ENCODE peak calls at places on chromosomes 5 and 9, in seven cellular contexts. R, W, V, E, P, T and A are unnamed samples.

GRCh38 chr5:111254613-111255012 is 30.4 kb downstream of the CAMK4 start:
- DNase-seq in R (no peak), E (no peak), W (no peak), T (no peak), V (no peak), P (no peak), A (no peak)

GRCh38 chr9:32705059-32705458 is 69.6 kb upstream of the TAF1L start:
- DNase-seq in P (no peak), E (no peak), R (no peak), V (no peak), W (no peak), T (no peak), A (no peak)

GRCh38 chr5:98796197-98796972 is 22.9 kb downstream of the RGMB start:
- DNase-seq in V (no peak), T (no peak), R (peak; percentile 68), W (no peak), P (peak; percentile 83), E (peak; percentile 50), A (no peak)

GRCh38 chr5:171954721-171955120 is 51.7 kb downstream of the FBXW11 start:
- DNase-seq in R (no peak), W (no peak), E (no peak), P (no peak), T (no peak), V (no peak), A (no peak)

GRCh38 chr5:41527201-41527779 is 16.9 kb upstream of the PLCXD3 start:
- DNase-seq in P (no peak), R (no peak), V (peak; percentile 33), E (peak; percentile 71), T (no peak), W (no peak), A (peak; percentile 68)

GRCh38 chr5:133715622-133716021 is 103.3 kb upstream of the FSTL4 start:
- DNase-seq in R (no peak), E (no peak), P (no peak), V (no peak), T (no peak), W (no peak), A (no peak)

GRCh38 chr9:124260769-124261603 is 3.2 kb downstream of the NEK6 start:
- DNase-seq in V (no peak), R (no peak), W (peak; percentile 43), P (peak; percentile 70), T (peak; percentile 82), E (no peak), A (no peak)

GRCh38 chr9:137077010-137077747 is at the start of gene UAP1L1:
- DNase-seq in R (peak; percentile 75), V (no peak), E (peak; percentile 80), P (peak; percentile 84), T (peak; percentile 93), W (peak; percentile 90), A (peak; percentile 75)

GRCh38 chr5:142670811-142671210 is 15.1 kb downstream of the FGF1 start:
- DNase-seq in E (no peak), P (no peak), T (no peak), W (no peak), R (no peak), V (no peak), A (no peak)

GRCh38 chr5:143316337-143316736 is 87.1 kb downstream of the NR3C1 start:
- DNase-seq in E (no peak), V (no peak), R (no peak), P (no peak), T (no peak), W (no peak), A (no peak)

GRCh38 chr5:147831465-147831864 is at the start of gene SPINK1:
- DNase-seq in P (peak; percentile 79), V (no peak), W (peak; percentile 85), E (no peak), R (no peak), T (no peak), A (no peak)

GRCh38 chr9:93398471-93398870 is 53.0 kb upstream of the FAM120A start:
- DNase-seq in P (no peak), V (no peak), T (no peak), R (no peak), E (no peak), W (no peak), A (no peak)

GRCh38 chr9:35385042-35385441 is 104.9 kb upstream of the RUSC2 start:
- DNase-seq in R (peak; percentile 38), W (no peak), P (no peak), T (no peak), V (no peak), E (no peak), A (no peak)

GRCh38 chr9:35374910-35375309 is 115.0 kb upstream of the RUSC2 start:
- DNase-seq in P (no peak), W (no peak), V (no peak), R (no peak), E (no peak), T (no peak), A (no peak)

GRCh38 chr9:35380619-35381018 is 109.3 kb upstream of the RUSC2 start:
- DNase-seq in T (no peak), R (no peak), P (no peak), W (no peak), V (no peak), E (no peak), A (no peak)

GRCh38 chr9:35374436-35374835 is 115.5 kb upstream of the RUSC2 start:
- DNase-seq in W (no peak), T (no peak), R (no peak), V (no peak), E (no peak), P (no peak), A (no peak)

GRCh38 chr9:35380016-35380415 is 109.9 kb upstream of the RUSC2 start:
- DNase-seq in R (no peak), V (no peak), P (no peak), E (no peak), W (no peak), T (no peak), A (no peak)
- H3K27me3 ChIP-seq in R (no peaks in the 10 kb centered on the region), V (no peaks in the 10 kb centered on the region), P (no peaks in the 10 kb centered on the region), E (no peaks in the 10 kb centered on the region), W (no peaks in the 10 kb centered on the region), T (no peaks in the 10 kb centered on the region), A (no peaks in the 10 kb centered on the region)

DNA sequence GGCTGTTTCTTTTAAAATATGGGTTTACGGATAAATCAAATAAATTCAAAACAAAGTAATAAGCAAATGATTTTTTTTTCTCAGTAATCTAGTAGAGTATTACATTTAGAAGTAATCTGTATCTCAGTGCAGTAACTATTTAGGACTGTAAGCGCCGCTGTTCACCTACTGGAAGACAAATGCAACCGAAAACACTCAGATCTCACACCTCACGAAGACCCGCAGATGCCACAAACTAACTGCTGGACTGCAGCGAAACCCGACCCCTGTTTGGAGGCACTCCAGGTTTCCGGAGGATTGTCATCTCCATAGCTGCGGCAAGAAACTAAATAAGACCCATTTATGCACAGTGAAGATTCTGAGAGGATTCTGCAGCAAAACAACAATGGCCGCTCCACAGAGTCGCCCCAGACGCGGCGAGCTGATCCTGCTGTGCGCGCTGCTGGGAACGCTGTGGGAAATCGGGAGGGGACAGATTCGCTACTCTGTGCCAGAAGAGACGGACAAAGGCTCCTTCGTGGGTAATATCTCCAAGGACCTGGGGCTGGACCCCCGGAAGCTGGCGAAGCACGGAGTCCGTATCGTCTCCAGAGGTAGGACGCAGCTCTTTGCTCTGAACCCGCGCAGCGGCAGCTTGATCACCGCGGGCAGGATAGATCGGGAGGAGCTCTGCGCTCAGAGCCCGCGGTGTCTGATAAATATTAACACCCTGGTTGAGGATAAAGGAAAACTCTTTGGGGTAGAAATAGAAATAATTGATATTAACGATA is at the start of gene PCDHGA8:
- DNase-seq in P (no peak), R (no peak), W (peak; percentile 31), T (no peak), E (no peak), V (peak; percentile 21), A (no peak)
- H3K4me3 ChIP-seq in P (no peak within 1 kb of the TSS), R (peak within 1 kb of the TSS; percentile 3), W (no peak within 1 kb of the TSS), T (peak within 1 kb of the TSS; percentile 6), E (no peak within 1 kb of the TSS), V (no peak within 1 kb of the TSS), A (no peak within 1 kb of the TSS)

GRCh38 chr9:128094166-128094949 is 26.3 kb downstream of the SLC25A25 start:
- DNase-seq in V (peak; percentile 89), E (peak; percentile 96), R (peak; percentile 77), P (peak; percentile 90), W (peak; percentile 92), T (peak; percentile 89), A (peak; percentile 93)

GRCh38 chr9:128091144-128091543 is 23.1 kb downstream of the SLC25A25 start:
- DNase-seq in R (no peak), P (no peak), E (peak; percentile 69), W (no peak), T (peak; percentile 54), V (no peak), A (no peak)

GRCh38 chr9:128091571-128091970 is 23.5 kb downstream of the SLC25A25 start:
- DNase-seq in P (no peak), E (no peak), V (no peak), W (no peak), T (peak; percentile 40), R (no peak), A (no peak)

GRCh38 chr9:128093016-128093415 is 25.0 kb downstream of the SLC25A25 start:
- DNase-seq in T (no peak), W (no peak), R (no peak), V (no peak), P (no peak), E (no peak), A (no peak)

DNA sequence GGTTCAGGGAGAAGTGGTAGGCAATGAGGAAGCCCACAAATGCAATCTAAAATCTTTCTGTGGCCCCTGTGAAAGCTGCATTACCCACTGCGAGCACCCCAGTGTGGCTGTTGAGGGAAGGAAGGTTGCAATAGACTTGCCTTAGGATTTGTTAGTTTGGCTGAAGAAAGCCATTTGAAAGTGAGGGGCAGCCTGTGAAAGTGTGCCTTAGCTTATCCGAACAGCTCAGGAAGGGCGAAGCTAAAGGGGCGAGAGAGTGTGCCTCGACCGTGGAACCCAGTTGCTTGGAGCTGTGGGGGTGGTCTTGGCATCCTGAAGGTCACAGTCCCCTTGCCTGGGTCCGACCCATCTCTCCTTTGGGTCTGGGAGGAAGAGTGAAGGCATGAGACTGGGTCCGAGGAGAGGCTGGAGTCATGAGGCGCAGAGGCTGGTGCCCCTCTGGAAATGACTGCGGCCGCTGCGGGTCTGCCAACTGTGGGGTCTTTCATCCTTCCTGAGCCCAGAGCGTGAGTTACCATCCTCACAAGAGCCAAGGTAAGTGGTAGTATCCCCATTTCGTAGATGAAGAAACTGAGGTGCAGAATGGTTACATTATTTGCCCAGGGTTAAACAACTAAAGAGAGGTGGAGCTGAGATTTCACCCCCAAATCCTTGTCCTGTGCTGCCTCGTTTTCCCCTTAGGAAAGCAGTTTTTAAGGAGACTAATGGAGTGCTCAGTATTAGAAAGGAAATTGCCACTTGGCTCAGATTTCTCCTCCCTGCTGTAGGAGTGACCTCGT is 24.4 kb downstream of the SLC25A25 start:
- DNase-seq in R (no peak), W (no peak), P (no peak), E (no peak), V (no peak), T (peak; percentile 54), A (no peak)
- H3K4me1 ChIP-seq in R (peaks cover 15% of the 10 kb centered on the region), W (no peaks in the 10 kb centered on the region), P (peaks cover 6% of the 10 kb centered on the region), E (peaks cover 60% of the 10 kb centered on the region), V (peaks cover 38% of the 10 kb centered on the region), T (peaks cover 98% of the 10 kb centered on the region), A (peaks cover 14% of the 10 kb centered on the region)

DNA sequence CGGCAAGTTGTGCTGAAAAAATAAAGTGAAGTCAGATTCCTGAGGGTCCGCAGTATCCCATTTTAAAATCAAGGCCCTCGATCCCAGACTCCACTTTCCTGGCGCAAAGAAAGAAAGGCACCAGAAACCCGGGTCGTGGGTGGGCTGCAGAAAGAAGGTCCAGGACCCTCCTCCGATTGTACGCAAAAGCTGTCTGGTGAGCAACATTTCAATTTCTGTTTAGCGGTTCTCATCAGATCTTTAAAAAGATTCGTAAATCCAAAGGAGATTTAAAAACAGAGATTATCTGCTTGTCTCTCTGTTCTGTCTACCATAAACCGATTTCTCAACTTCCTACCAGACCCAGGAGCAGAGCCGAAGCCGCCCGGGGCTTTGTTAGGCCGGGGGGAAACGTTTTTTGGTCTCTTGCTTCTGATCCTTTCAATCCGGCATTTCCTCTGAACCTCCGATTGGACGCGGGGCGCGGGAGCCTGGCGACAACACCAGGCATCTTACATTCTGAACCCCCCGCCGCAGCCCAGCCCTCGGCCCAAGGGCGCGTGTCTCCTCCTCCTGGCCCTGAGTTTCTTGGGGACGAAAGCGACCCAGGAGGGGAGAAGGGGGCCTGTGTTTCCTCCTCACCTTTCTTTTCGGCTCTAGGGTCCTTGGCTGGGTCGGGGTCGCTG is 745 bp downstream of the NKX2-5 start:
- DNase-seq in P (no peak), R (peak; percentile 71), V (no peak), W (no peak), T (peak; percentile 67), E (no peak), A (no peak)
- H3K27me3 ChIP-seq in P (peaks cover 98% of the 10 kb centered on the region), R (peaks cover 100% of the 10 kb centered on the region), V (no peaks in the 10 kb centered on the region), W (peaks cover 74% of the 10 kb centered on the region), T (peaks cover 14% of the 10 kb centered on the region), E (peaks cover 25% of the 10 kb centered on the region), A (peaks cover 100% of the 10 kb centered on the region)